ENCODE peak calls at places on chromosomes 5 and 9, in four cellular contexts. One of them, this sample, is unnamed.

GRCh38 chr5:142540774-142541466 is 145.0 kb downstream of the FGF1 start:
- DNase-seq in HCT116: no peak
- DNase-seq in K562: no peak
- DNase-seq in HepG2: no peak
- DNase-seq in this sample: no peak

GRCh38 chr5:136084698-136085097 is 47.9 kb upstream of the SMAD5 start:
- DNase-seq in HCT116: no peak
- DNase-seq in K562: no peak
- DNase-seq in HepG2: no peak
- DNase-seq in this sample: no peak

GRCh38 chr9:105302728-105303127 is 58.3 kb downstream of the SLC44A1 start:
- DNase-seq in HCT116: no peak
- DNase-seq in K562: no peak
- DNase-seq in HepG2: no peak
- DNase-seq in this sample: no peak

GRCh38 chr5:177473461-177473991 is at the start of gene DBN1:
- DNase-seq in HCT116: no peak
- DNase-seq in K562: peak; percentile 93
- DNase-seq in HepG2: no peak
- DNase-seq in this sample: no peak

GRCh38 chr9:79700607-79701330 is 129.0 kb downstream of the TLE4 start:
- DNase-seq in HCT116: no peak
- DNase-seq in K562: no peak
- DNase-seq in HepG2: no peak
- DNase-seq in this sample: no peak

GRCh38 chr5:152592416-152592815 is 187.3 kb upstream of the NMUR2 start:
- DNase-seq in HCT116: no peak
- DNase-seq in K562: no peak
- DNase-seq in HepG2: no peak
- DNase-seq in this sample: no peak

GRCh38 chr9:91187965-91188344 is 173.8 kb downstream of the AUH start:
- DNase-seq in HCT116: no peak
- DNase-seq in K562: no peak
- DNase-seq in HepG2: no peak
- DNase-seq in this sample: no peak

GRCh38 chr5:137022043-137022442 is 477.1 kb downstream of the SPOCK1 start:
- DNase-seq in HCT116: no peak
- DNase-seq in K562: no peak
- DNase-seq in HepG2: no peak
- DNase-seq in this sample: no peak

GRCh38 chr9:12426198-12426864 is 266.9 kb upstream of the TYRP1 start:
- DNase-seq in HCT116: no peak
- DNase-seq in K562: no peak
- DNase-seq in HepG2: no peak
- DNase-seq in this sample: no peak

GRCh38 chr9:117305454-117305853 is 109.4 kb downstream of the ASTN2 start:
- DNase-seq in HCT116: no peak
- DNase-seq in K562: no peak
- DNase-seq in HepG2: no peak
- DNase-seq in this sample: no peak

GRCh38 chr9:107214915-107215314 is 68.2 kb upstream of the RAD23B start:
- DNase-seq in HCT116: no peak
- DNase-seq in K562: no peak
- DNase-seq in HepG2: no peak
- DNase-seq in this sample: no peak

GRCh38 chr5:28766565-28767158 is 1728.3 kb upstream of the CDH9 start:
- DNase-seq in HCT116: peak; percentile 16
- DNase-seq in K562: peak; percentile 6
- DNase-seq in HepG2: peak; percentile 18
- DNase-seq in this sample: peak; percentile 27

GRCh38 chr9:93307468-93308157 is 123.7 kb downstream of the WNK2 start:
- DNase-seq in HCT116: no peak
- DNase-seq in K562: no peak
- DNase-seq in HepG2: no peak
- DNase-seq in this sample: no peak

GRCh38 chr9:104068546-104068945 is 25.6 kb upstream of the SMC2 start:
- DNase-seq in HCT116: no peak
- DNase-seq in K562: no peak
- DNase-seq in HepG2: no peak
- DNase-seq in this sample: no peak

GRCh38 chr5:112329429-112330090 is 89.5 kb downstream of the EPB41L4A start:
- DNase-seq in HCT116: no peak
- DNase-seq in K562: no peak
- DNase-seq in HepG2: no peak
- DNase-seq in this sample: no peak

GRCh38 chr5:88290801-88291200 is 22.2 kb upstream of the TMEM161B start:
- DNase-seq in HCT116: no peak
- DNase-seq in K562: no peak
- DNase-seq in HepG2: no peak
- DNase-seq in this sample: no peak

GRCh38 chr9:120561699-120562098 is 18.3 kb downstream of the CDK5RAP2 start:
- DNase-seq in HCT116: no peak
- DNase-seq in K562: no peak
- DNase-seq in HepG2: no peak
- DNase-seq in this sample: no peak

GRCh38 chr9:112719292-112719691 is 1.4 kb upstream of the INIP start:
- DNase-seq in HCT116: no peak
- DNase-seq in K562: no peak
- DNase-seq in HepG2: no peak
- DNase-seq in this sample: no peak

GRCh38 chr9:91424403-91425176 is 958 bp upstream of the NFIL3 start:
- DNase-seq in HCT116: no peak
- DNase-seq in K562: peak; percentile 64
- DNase-seq in HepG2: peak; percentile 48
- DNase-seq in this sample: no peak

GRCh38 chr9:135070198-135070951 is 17.1 kb upstream of the OLFM1 start:
- DNase-seq in HCT116: no peak
- DNase-seq in K562: no peak
- DNase-seq in HepG2: no peak
- DNase-seq in this sample: no peak

GRCh38 chr5:4022056-4022670 is 426.5 kb downstream of the IRX1 start:
- DNase-seq in HCT116: no peak
- DNase-seq in K562: no peak
- DNase-seq in HepG2: no peak
- DNase-seq in this sample: no peak

GRCh38 chr5:132067451-132067850 is 6.1 kb upstream of the CSF2 start:
- DNase-seq in HCT116: no peak
- DNase-seq in K562: no peak
- DNase-seq in HepG2: no peak
- DNase-seq in this sample: no peak

GRCh38 chr5:94470802-94471201 is 147.6 kb downstream of the KIAA0825 start:
- DNase-seq in HCT116: no peak
- DNase-seq in K562: no peak
- DNase-seq in HepG2: no peak
- DNase-seq in this sample: no peak

GRCh38 chr9:127707766-127708165 is 978 bp downstream of the CFAP157 start:
- DNase-seq in HCT116: peak; percentile 43
- DNase-seq in K562: no peak
- DNase-seq in HepG2: peak; percentile 12
- DNase-seq in this sample: no peak

GRCh38 chr5:93193756-93194155 is 387.3 kb downstream of the NR2F1-AS1 start:
- DNase-seq in HCT116: no peak
- DNase-seq in K562: no peak
- DNase-seq in HepG2: no peak
- DNase-seq in this sample: no peak

GRCh38 chr9:98958271-98958989 is 14.7 kb downstream of the COL15A1 start:
- DNase-seq in HCT116: no peak
- DNase-seq in K562: no peak
- DNase-seq in HepG2: no peak
- DNase-seq in this sample: no peak

GRCh38 chr9:129576546-129577543 is 44.1 kb downstream of the C9orf50 start:
- DNase-seq in HCT116: no peak
- DNase-seq in K562: no peak
- DNase-seq in HepG2: no peak
- DNase-seq in this sample: no peak

GRCh38 chr5:149632311-149633251 is 51.3 kb downstream of the ARHGEF37 start:
- DNase-seq in HCT116: no peak
- DNase-seq in K562: peak; percentile 86
- DNase-seq in HepG2: no peak
- DNase-seq in this sample: no peak

GRCh38 chr9:13863112-13863511 is 450.8 kb downstream of the NFIB start:
- DNase-seq in HCT116: no peak
- DNase-seq in K562: no peak
- DNase-seq in HepG2: no peak
- DNase-seq in this sample: no peak

GRCh38 chr5:39870137-39870536 is 445.4 kb upstream of the DAB2 start:
- DNase-seq in HCT116: no peak
- DNase-seq in K562: no peak
- DNase-seq in HepG2: no peak
- DNase-seq in this sample: no peak

GRCh38 chr5:167049043-167049663 is 1242.3 kb upstream of the WWC1 start:
- DNase-seq in HCT116: peak; percentile 0
- DNase-seq in K562: peak; percentile 5
- DNase-seq in HepG2: peak; percentile 21
- DNase-seq in this sample: peak; percentile 10

GRCh38 chr5:134634227-134634626 is 1.6 kb upstream of the SAR1B start:
- DNase-seq in HCT116: no peak
- DNase-seq in K562: no peak
- DNase-seq in HepG2: no peak
- DNase-seq in this sample: no peak

DNA sequence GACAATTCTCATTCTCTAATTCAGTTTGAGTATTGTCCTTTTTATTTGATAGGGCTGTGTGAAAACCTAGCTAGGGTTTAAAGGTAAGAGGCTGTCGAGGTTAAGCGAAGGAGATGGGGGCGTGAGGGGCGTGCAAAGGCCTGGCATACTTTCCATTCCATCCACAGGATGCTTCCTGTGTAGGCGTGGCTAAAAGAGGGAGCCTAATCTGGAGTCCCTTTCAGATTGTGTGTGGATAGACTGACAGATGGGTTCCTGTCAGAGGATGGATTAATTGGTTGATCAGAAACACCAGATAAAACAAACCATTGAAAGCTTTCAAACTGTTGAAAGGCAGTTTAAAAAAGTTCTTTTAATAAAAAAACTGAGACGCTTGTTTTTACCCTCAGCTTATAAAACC is 1.1 kb upstream of the ELL2 start:
- DNase-seq in HCT116: no peak
- DNase-seq in K562: peak; percentile 22
- DNase-seq in HepG2: peak; percentile 77
- DNase-seq in this sample: peak; percentile 24
- H3K4me3 ChIP-seq in HCT116: peak overlapping the region; percentile 83
- H3K4me3 ChIP-seq in K562: peak overlapping the region; percentile 81
- H3K4me3 ChIP-seq in HepG2: no peak overlapping the region
- H3K4me3 ChIP-seq in this sample: peak overlapping the region; percentile 98

GRCh38 chr5:116583085-116583766 is 8.6 kb upstream of the SEMA6A start:
- DNase-seq in HCT116: no peak
- DNase-seq in K562: no peak
- DNase-seq in HepG2: no peak
- DNase-seq in this sample: no peak
- TF ChIP-seq TCF7L2 in HCT116: no peak
- TF ChIP-seq TCF7L2 in K562: no peak
- TF ChIP-seq TCF7L2 in HepG2: no peak
- TF ChIP-seq TCF7L2 in this sample: no peak

DNA sequence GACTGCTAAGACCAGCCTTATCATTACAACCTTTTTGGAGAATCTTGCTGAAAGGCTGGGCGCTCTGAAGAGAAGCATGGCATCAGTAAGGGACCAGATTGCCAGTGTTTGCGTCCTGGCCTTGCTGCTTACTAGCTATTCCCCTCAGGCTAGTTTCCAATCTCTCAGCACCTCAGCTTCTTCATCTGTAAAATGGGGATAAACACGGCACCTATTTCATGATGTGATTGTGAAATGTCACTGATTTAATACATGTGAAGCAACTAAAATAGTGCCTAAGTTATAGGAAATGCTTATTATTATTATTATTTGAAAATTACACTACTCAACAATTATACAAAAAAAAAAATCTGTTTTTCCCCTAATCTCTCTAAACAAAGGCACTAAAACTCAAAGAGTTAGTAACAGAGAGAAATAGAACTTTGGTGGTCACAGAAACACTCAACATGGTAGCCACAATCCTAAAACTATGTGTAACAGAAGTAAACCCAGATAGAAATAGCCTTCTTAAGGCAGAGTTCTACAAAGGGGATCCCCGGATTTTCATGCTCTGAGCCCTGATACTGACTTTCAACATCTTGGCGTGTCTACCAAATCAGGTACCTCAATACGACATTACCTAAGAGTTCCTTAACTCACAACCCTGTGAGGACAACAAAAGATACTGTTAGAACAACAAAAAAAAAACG is 62.0 kb downstream of the ENC1 start:
- DNase-seq in HCT116: no peak
- DNase-seq in K562: no peak
- DNase-seq in HepG2: no peak
- DNase-seq in this sample: no peak
- H3K4me3 ChIP-seq in HCT116: no peak overlapping the region
- H3K4me3 ChIP-seq in K562: no peak overlapping the region
- H3K4me3 ChIP-seq in HepG2: no peak overlapping the region
- H3K4me3 ChIP-seq in this sample: no peak overlapping the region

DNA sequence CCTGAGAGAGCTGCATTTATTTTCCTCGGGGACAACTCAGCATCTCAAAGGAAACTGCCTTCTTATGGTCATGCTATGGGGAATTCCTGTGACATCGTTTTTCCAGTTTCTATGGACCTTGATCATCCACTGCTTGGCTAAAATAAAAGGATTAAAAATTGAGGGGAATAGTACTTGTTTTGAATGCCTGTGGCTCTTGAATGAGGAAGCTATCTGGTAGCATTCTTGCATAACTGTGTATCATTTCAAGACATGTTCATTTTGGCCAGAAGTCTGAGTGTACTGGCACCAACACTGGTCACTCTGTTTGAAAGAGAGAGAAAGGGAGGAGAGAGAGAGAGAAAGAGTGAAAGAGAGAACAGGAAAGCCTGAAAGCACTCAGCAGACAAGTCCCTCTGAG is 116.7 kb downstream of the DOCK2 start:
- DNase-seq in HCT116: no peak
- DNase-seq in K562: no peak
- DNase-seq in HepG2: no peak
- DNase-seq in this sample: no peak
- TF ChIP-seq TCF7L2 in HCT116: no peak
- TF ChIP-seq TCF7L2 in K562: no peak
- TF ChIP-seq TCF7L2 in HepG2: no peak
- TF ChIP-seq TCF7L2 in this sample: no peak

GRCh38 chr5:158952951-158953350 is 146.8 kb downstream of the EBF1 start:
- DNase-seq in HCT116: no peak
- DNase-seq in K562: no peak
- DNase-seq in HepG2: no peak
- DNase-seq in this sample: no peak

GRCh38 chr5:158953929-158954534 is 145.7 kb downstream of the EBF1 start:
- DNase-seq in HCT116: no peak
- DNase-seq in K562: no peak
- DNase-seq in HepG2: no peak
- DNase-seq in this sample: no peak

GRCh38 chr5:158948376-158948775 is 151.3 kb downstream of the EBF1 start:
- DNase-seq in HCT116: no peak
- DNase-seq in K562: no peak
- DNase-seq in HepG2: no peak
- DNase-seq in this sample: no peak

GRCh38 chr5:158951951-158952545 is 147.7 kb downstream of the EBF1 start:
- DNase-seq in HCT116: no peak
- DNase-seq in K562: no peak
- DNase-seq in HepG2: no peak
- DNase-seq in this sample: no peak

GRCh38 chr5:158951461-158951860 is 148.3 kb downstream of the EBF1 start:
- DNase-seq in HCT116: no peak
- DNase-seq in K562: no peak
- DNase-seq in HepG2: no peak
- DNase-seq in this sample: no peak
- H3K4me3 ChIP-seq in HCT116: no peak overlapping the region
- H3K4me3 ChIP-seq in K562: no peak overlapping the region
- H3K4me3 ChIP-seq in HepG2: no peak overlapping the region
- H3K4me3 ChIP-seq in this sample: no peak overlapping the region

This sample was measured in Panc1.